ENCODE peak calls at places on chromosomes 11 and 22, in nine cellular contexts. D is AML-193; Y is Karpas-422; E is MM.1S; T is ascending aorta; X is activated T-cell treated with anti-CD3 and anti-CD28 coated beads, Interleukin-2, amount 50 U/mL, for 72 hours; R is Ammon's horn; G is NCI-H774; U is nucleus accumbens. M is an unnamed sample.

GRCh38 chr22:20752873-20753272 is 21.0 kb upstream of the SERPIND1 start:
- DNase-seq in R (no peak), U (no peak), X (no peak), E (no peak), Y (no peak), G (no peak), T (no peak), D (no peak), M (no peak)

GRCh38 chr22:39392341-39392948 is 7.1 kb upstream of the TAB1 start:
- DNase-seq in R (no peak), Y (no peak), X (no peak), D (peak; percentile 16), G (no peak), E (no peak), U (no peak), T (no peak), M (no peak)

GRCh38 chr11:115345840-115346239 is 158.4 kb downstream of the CADM1 start:
- DNase-seq in X (no peak), G (no peak), E (no peak), T (no peak), U (no peak), D (no peak), R (no peak), Y (no peak), M (no peak)

GRCh38 chr11:126195119-126195518 is 16.3 kb downstream of the RPUSD4 start:
- DNase-seq in X (no peak), Y (no peak), R (no peak), T (no peak), U (no peak), D (no peak), G (no peak), E (no peak), M (no peak)

GRCh38 chr11:62337682-62338181 is 484 bp downstream of the ASRGL1 start:
- DNase-seq in U (peak; percentile 44), Y (no peak), D (no peak), G (no peak), R (peak; percentile 55), E (no peak), X (no peak), T (peak; percentile 65), M (peak; percentile 12)

GRCh38 chr11:67254768-67255167 is 11.5 kb upstream of the GRK2 start:
- DNase-seq in T (no peak), Y (no peak), E (peak; percentile 3), G (no peak), X (no peak), U (no peak), D (no peak), R (no peak), M (no peak)

GRCh38 chr11:95404370-95404769 is 173.4 kb upstream of the SESN3 start:
- DNase-seq in G (no peak), Y (no peak), E (no peak), U (no peak), X (no peak), D (no peak), T (no peak), R (no peak), M (no peak)

GRCh38 chr22:36977401-36977861 is 41.8 kb downstream of the TST start:
- DNase-seq in R (peak; percentile 52), E (peak; percentile 72), D (peak; percentile 17), T (peak; percentile 73), X (peak; percentile 89), Y (peak; percentile 95), G (peak; percentile 1), U (peak; percentile 4), M (peak; percentile 89)

GRCh38 chr11:15843309-15843857 is 513.0 kb downstream of the SOX6 start:
- DNase-seq in U (peak; percentile 46), T (no peak), D (no peak), G (peak; percentile 12), E (no peak), Y (no peak), R (peak; percentile 78), X (no peak), M (no peak)

GRCh38 chr22:43066844-43067385 is 22.3 kb downstream of the TTLL1 start:
- DNase-seq in Y (no peak), X (no peak), U (no peak), G (no peak), R (no peak), T (no peak), D (no peak), E (no peak), M (no peak)

GRCh38 chr22:37270928-37271650 is 11.2 kb upstream of the CYTH4 start:
- DNase-seq in X (no peak), T (no peak), R (peak; percentile 27), U (no peak), E (no peak), Y (no peak), D (peak; percentile 12), G (no peak), M (no peak)

GRCh38 chr11:75553889-75554257 is 8.2 kb upstream of the SERPINH1 start:
- DNase-seq in E (no peak), Y (no peak), U (no peak), D (no peak), R (no peak), T (no peak), G (no peak), X (no peak), M (no peak)

GRCh38 chr11:128021304-128022006 is 565.9 kb downstream of the ETS1 start:
- DNase-seq in U (no peak), D (no peak), G (no peak), Y (no peak), E (no peak), X (no peak), R (no peak), T (no peak), M (no peak)

GRCh38 chr11:102592634-102593581 is 32.2 kb downstream of the MMP20 start:
- DNase-seq in T (no peak), E (peak; percentile 15), D (peak; percentile 27), U (no peak), G (no peak), R (no peak), Y (peak; percentile 84), X (no peak), M (no peak)

GRCh38 chr22:21030621-21031544 is 1.5 kb downstream of the SLC7A4 start:
- DNase-seq in E (no peak), X (no peak), Y (no peak), R (no peak), U (no peak), D (no peak), T (no peak), G (no peak), M (no peak)

GRCh38 chr11:99683933-99684332 is 663.2 kb downstream of the CNTN5 start:
- DNase-seq in U (no peak), Y (no peak), X (no peak), T (no peak), R (no peak), E (peak; percentile 41), D (no peak), G (no peak), M (no peak)

M was measured in CD8-positive, alpha-beta T cell.